ENCODE peak calls at places on chromosomes 11 and 22, in five cellular contexts. N is AG09319, Z is A549, K is ovary, X is fibroblast of mammary gland. D is an unnamed sample.

GRCh38 chr11:20117291-20117690 is 43.0 kb downstream of the DBX1 start:
- DNase-seq in X (no peak), K (no peak), Z (no peak), N (no peak), D (no peak)

GRCh38 chr11:102120437-102120935 is 10.2 kb downstream of the YAP1 start:
- DNase-seq in Z (peak; percentile 81), K (no peak), X (peak; percentile 40), N (no peak), D (peak; percentile 41)

GRCh38 chr11:34261095-34261494 is 96.7 kb downstream of the ABTB2 start:
- DNase-seq in K (no peak), Z (no peak), N (no peak), X (no peak), D (no peak)

GRCh38 chr22:48943567-48944432 is 883.9 kb downstream of the BRD1 start:
- DNase-seq in Z (peak; percentile 20), N (no peak), K (no peak), X (no peak), D (no peak)

GRCh38 chr11:57390535-57390934 is at the start of gene PRG2:
- DNase-seq in X (no peak), N (no peak), K (no peak), Z (no peak), D (no peak)

GRCh38 chr11:530960-531825 is 4.2 kb downstream of the HRAS start:
- DNase-seq in N (no peak), X (no peak), K (no peak), Z (no peak), D (no peak)

GRCh38 chr11:111393585-111393984 is 14.5 kb upstream of the POU2AF1 start:
- DNase-seq in N (no peak), X (no peak), Z (no peak), K (no peak), D (no peak)

GRCh38 chr11:32358729-32359128 is 76.6 kb downstream of the WT1 start:
- DNase-seq in K (peak; percentile 49), X (no peak), Z (no peak), N (no peak), D (no peak)

GRCh38 chr11:86676533-86677154 is 4.2 kb upstream of the ME3 start:
- DNase-seq in X (no peak), Z (peak; percentile 65), K (no peak), N (no peak), D (peak; percentile 27)

GRCh38 chr11:129236850-129237249 is 44.7 kb upstream of the ARHGAP32 start:
- DNase-seq in K (no peak), Z (no peak), N (no peak), X (no peak), D (no peak)

GRCh38 chr11:71372693-71373657 is 75.2 kb downstream of the DHCR7 start:
- DNase-seq in K (no peak), X (peak; percentile 51), N (peak; percentile 10), Z (peak; percentile 46), D (peak; percentile 29)

GRCh38 chr11:76337469-76337868 is 43.5 kb downstream of the THAP12 start:
- DNase-seq in X (no peak), N (no peak), Z (no peak), K (no peak), D (no peak)

GRCh38 chr11:76339217-76339616 is 41.7 kb downstream of the THAP12 start:
- DNase-seq in Z (no peak), X (peak; percentile 60), K (no peak), N (no peak), D (peak; percentile 24)

GRCh38 chr11:76336597-76336996 is 44.3 kb downstream of the THAP12 start:
- DNase-seq in X (no peak), K (no peak), Z (no peak), N (no peak), D (no peak)

GRCh38 chr11:76335827-76336226 is 45.1 kb downstream of the THAP12 start:
- DNase-seq in N (no peak), X (no peak), Z (no peak), K (no peak), D (no peak)

DNA sequence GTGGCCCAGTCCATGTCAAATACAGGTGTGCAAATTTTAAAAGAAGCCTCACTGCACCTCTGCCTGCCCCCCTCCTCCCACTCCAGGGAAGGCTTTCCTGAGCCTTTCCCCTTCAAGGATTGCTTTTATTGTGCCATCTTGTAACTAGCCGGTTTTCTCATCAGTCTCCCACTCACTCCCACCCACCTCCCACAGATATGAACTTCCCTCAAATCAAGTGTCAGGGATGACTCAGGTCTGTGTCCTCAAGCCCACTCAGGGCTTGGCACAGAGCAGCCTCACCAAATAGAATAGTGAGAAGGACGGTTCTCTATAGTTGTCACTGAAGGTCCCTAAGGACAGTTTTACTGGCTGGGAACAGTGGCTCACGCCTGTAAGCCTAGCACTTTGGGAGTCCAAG is 43.0 kb downstream of the THAP12 start:
- DNase-seq in K (no peak), X (no peak), Z (no peak), N (no peak), D (no peak)
- TF ChIP-seq CTCF in K (no peak), X (no peak), Z (no peak), N (no peak), D (no peak)

DNA sequence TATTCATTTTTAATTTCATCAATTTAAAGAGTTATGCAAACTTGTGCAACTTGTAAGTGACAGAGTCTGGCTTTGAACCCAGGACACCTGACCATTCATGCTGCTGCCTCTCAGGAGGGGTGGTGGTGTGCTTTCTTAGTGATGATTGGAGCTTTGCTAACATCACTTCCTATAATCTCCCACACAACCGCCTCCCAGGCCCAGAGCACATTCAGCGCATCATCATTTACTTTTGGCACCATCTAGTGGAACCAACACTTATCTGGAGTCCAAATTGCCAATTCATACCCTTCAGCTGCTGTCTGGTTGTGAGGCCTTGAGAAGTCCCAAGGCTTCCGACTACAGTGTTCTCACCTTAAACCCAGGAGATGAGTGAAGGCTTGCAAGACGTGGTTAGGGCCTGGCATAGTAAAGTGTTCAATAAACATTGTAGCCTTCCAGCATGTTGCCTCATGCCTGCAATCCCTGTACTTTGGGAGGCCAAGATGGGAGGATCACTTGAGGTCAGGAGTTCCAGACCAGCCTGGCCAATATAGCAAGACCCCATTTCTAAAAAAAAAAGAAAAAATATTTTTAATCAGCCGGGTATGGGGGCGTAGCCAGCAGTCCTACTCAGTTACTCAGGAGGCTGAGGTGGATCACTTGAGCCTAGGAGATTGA is 1.1 kb upstream of the TTLL1 start:
- DNase-seq in K (no peak), N (peak; percentile 57), Z (peak; percentile 93), X (peak; percentile 93), D (peak; percentile 84)
- TF ChIP-seq CTCF in K (no peak), N (peak; percentile 48), Z (peak; percentile 71), X (peak; percentile 54), D (peak; percentile 35)

GRCh38 chr22:38784035-38784434 is 9.9 kb downstream of the DNAL4 start:
- DNase-seq in X (no peak), Z (no peak), K (no peak), N (no peak), D (no peak)

GRCh38 chr22:38781033-38781432 is 12.9 kb downstream of the DNAL4 start:
- DNase-seq in K (no peak), X (no peak), Z (no peak), N (no peak), D (no peak)

GRCh38 chr22:38786631-38787030 is 7.3 kb downstream of the DNAL4 start:
- DNase-seq in K (no peak), N (no peak), X (no peak), Z (no peak), D (no peak)

GRCh38 chr22:38783095-38783710 is 10.7 kb downstream of the DNAL4 start:
- DNase-seq in K (no peak), Z (no peak), N (no peak), X (no peak), D (peak; percentile 26)

GRCh38 chr22:38782402-38783094 is 11.4 kb downstream of the DNAL4 start:
- DNase-seq in K (no peak), N (no peak), Z (no peak), X (peak; percentile 76), D (peak; percentile 71)
- TF ChIP-seq CTCF in K (no peak), N (no peak), Z (no peak), X (no peak), D (no peak)

DNA sequence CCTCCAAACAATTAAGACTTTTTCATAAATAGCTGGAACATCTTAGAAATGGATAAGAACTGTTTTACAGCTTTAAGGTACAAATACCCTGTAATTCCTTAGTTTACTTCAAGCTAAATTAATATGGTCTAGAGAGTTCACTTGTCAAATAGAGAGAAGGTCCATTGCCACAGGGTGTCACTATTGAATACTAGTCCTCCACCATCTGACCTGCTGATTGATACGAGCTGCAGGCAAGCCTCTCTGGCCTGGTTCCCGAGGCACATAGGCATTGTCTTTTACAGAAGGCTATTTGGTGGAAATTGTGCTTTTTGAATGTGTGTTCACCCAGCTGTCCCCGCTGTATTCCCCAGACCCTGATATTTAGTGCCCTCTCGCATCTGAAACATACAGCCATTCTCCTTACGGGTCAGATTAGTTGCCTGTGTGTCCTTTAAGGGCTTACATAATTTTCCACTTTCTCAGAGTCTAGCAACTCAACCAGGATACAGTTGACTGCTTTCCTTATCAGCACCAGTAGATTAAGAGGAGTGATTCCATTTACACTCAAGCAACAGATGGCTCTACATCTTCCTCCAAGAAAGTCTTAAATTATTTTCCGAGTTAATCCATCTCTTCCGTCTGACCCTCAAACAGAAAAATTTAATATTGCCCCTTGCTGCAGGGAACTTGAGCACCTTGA is 788.8 kb upstream of the FAT3 start:
- DNase-seq in Z (peak; percentile 23), N (no peak), X (no peak), K (no peak), D (no peak)
- TF ChIP-seq CTCF in Z (no peak), N (no peak), X (no peak), K (no peak), D (no peak)

GRCh38 chr22:40156001-40156516 is 21.7 kb upstream of the TNRC6B start:
- DNase-seq in K (no peak), N (no peak), X (peak; percentile 37), Z (peak; percentile 80), D (peak; percentile 57)
- TF ChIP-seq CTCF in K (peak; percentile 21), N (no peak), X (peak; percentile 22), Z (no peak), D (peak; percentile 27)

GRCh38 chr22:46694423-46695170 is 43.5 kb downstream of the CERK start:
- DNase-seq in Z (no peak), X (no peak), K (no peak), N (no peak), D (no peak)
- TF ChIP-seq CTCF in Z (no peak), X (no peak), K (no peak), N (no peak), D (no peak)

GRCh38 chr11:117479372-117479771 is 151.7 kb downstream of the CEP164 start:
- DNase-seq in K (no peak), N (no peak), Z (no peak), X (no peak), D (no peak)
- TF ChIP-seq CTCF in K (no peak), N (no peak), Z (no peak), X (no peak), D (no peak)

GRCh38 chr11:40716344-40717178 is 742.9 kb downstream of the LRRC4C start:
- DNase-seq in K (no peak), Z (no peak), N (no peak), X (no peak), D (no peak)

GRCh38 chr11:40722179-40722795 is 737.2 kb downstream of the LRRC4C start:
- DNase-seq in N (no peak), K (no peak), X (peak; percentile 2), Z (peak; percentile 51), D (peak; percentile 20)
- TF ChIP-seq CTCF in N (peak; percentile 39), K (no peak), X (peak; percentile 42), Z (peak; percentile 34), D (peak; percentile 46)

DNA sequence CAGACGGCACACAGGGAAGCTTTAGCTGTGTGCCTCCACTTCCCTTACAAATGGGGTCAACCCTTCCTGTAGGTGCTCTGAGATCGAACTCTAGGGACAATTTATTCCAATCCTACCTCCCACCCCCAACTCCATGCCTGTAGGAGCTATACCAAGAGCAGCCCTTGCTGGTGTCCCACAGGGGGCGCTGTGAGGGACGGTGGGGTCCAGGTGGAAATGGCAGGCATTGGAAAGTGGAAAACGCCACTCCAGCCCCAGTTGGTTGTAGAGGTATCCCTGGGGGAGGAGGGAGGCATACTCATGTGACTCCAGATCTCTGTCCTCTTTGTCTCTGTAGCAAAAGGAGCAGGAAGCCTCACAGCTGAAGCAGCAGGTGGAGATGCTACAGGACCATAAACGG is 161.3 kb downstream of the MYO18B start:
- DNase-seq in Z (peak; percentile 12), N (no peak), K (no peak), X (no peak), D (no peak)
- TF ChIP-seq CTCF in Z (no peak), N (no peak), K (no peak), X (no peak), D (no peak)

D was measured in fibroblast of pulmonary artery.